ENCODE peak calls at places on chromosome 11, in ten cellular contexts. X is suprapubic skin; G is mucosa of gallbladder; Q is NCI-H1436; V is GM04504; E is HFFc6; L is NCI-H187; P is neural crest cell; A is nephron progenitor cell; I is activated CD4-positive, alpha-beta T cell treated with anti-CD3 and anti-CD28 coated beads, Interleukin-2, amount 50 U/mL, for 1 hour. T is an unnamed sample.

GRCh38 chr11:2511421-2512369 is 66.9 kb downstream of the KCNQ1 start:
- DNase-seq in P (no peak), E (no peak), X (peak), Q (no peak), I (no peak), A (no peak), G (peak), V (no peak), L (no peak), T (no peak)

GRCh38 chr11:10633261-10633660 is 60.3 kb downstream of the IRAG1 start:
- DNase-seq in E (no peak), G (no peak), Q (no peak), P (no peak), L (no peak), I (no peak), X (no peak), V (no peak), A (no peak), T (no peak)

GRCh38 chr11:133947298-133947905 is 9.4 kb downstream of the IGSF9B start:
- DNase-seq in I (peak), X (no peak), G (peak), A (peak), E (peak), P (peak), L (no peak), Q (peak), V (no peak), T (no peak)

GRCh38 chr11:45794169-45794568 is 10.8 kb upstream of the SLC35C1 start:
- DNase-seq in A (no peak), I (no peak), Q (no peak), L (no peak), E (no peak), G (no peak), X (no peak), V (no peak), P (no peak), T (no peak)

GRCh38 chr11:78015878-78016277 is 7.2 kb downstream of the KCTD14 start:
- DNase-seq in P (no peak), G (no peak), Q (no peak), I (no peak), E (no peak), X (no peak), V (no peak), A (no peak), L (no peak), T (no peak)

GRCh38 chr11:113114452-113115027 is 153.3 kb downstream of the NCAM1 start:
- DNase-seq in X (no peak), L (peak), I (no peak), Q (peak), G (peak), P (peak), E (peak), A (peak), V (peak), T (peak)

GRCh38 chr11:113162590-113162961 is 151.8 kb upstream of the TTC12 start:
- DNase-seq in E (no peak), Q (no peak), P (no peak), A (no peak), G (no peak), V (no peak), I (no peak), L (peak), X (no peak), T (no peak)

GRCh38 chr11:64122411-64123101 is 43.4 kb downstream of the MACROD1 start:
- DNase-seq in G (no peak), E (no peak), Q (peak), L (no peak), V (no peak), P (no peak), A (no peak), I (no peak), X (no peak), T (no peak)

GRCh38 chr11:122100222-122101080 is 15.6 kb downstream of the BLID start:
- DNase-seq in I (no peak), X (peak), E (peak), P (peak), A (peak), Q (no peak), G (peak), L (peak), V (peak), T (no peak)

GRCh38 chr11:65870706-65871681 is 1.6 kb downstream of the EFEMP2 start:
- DNase-seq in P (no peak), I (no peak), V (no peak), X (no peak), G (no peak), L (peak), Q (no peak), E (no peak), A (peak), T (no peak)

GRCh38 chr11:116931206-116931953 is 94.0 kb upstream of the APOA1 start:
- DNase-seq in E (no peak), P (no peak), X (peak), V (no peak), I (peak), Q (no peak), A (no peak), G (no peak), L (no peak), T (no peak)

GRCh38 chr11:43447124-43447523 is 88.4 kb downstream of the TTC17 start:
- DNase-seq in X (no peak), L (no peak), V (no peak), P (no peak), I (no peak), A (no peak), Q (no peak), E (no peak), G (no peak), T (no peak)

GRCh38 chr11:3088806-3089205 is 31.6 kb upstream of the CARS1 start:
- DNase-seq in E (no peak), L (no peak), V (no peak), X (no peak), Q (no peak), A (no peak), P (no peak), I (no peak), G (no peak), T (no peak)

GRCh38 chr11:31375866-31376265 is 6.2 kb downstream of the DNAJC24 start:
- DNase-seq in V (no peak), L (no peak), I (no peak), E (no peak), Q (no peak), G (no peak), P (no peak), X (no peak), A (no peak), T (no peak)

GRCh38 chr11:3121931-3122774 is 43.0 kb downstream of the OSBPL5 start:
- DNase-seq in X (peak), A (no peak), Q (no peak), L (no peak), G (no peak), V (no peak), E (no peak), P (no peak), I (no peak), T (no peak)

GRCh38 chr11:44223261-44223660 is 86.7 kb downstream of the ALX4 start:
- DNase-seq in X (no peak), L (no peak), I (no peak), Q (no peak), E (peak), V (peak), G (no peak), A (no peak), P (no peak), T (peak)

GRCh38 chr11:45960387-45961110 is 38.1 kb downstream of the LARGE2 start:
- DNase-seq in L (no peak), X (no peak), I (no peak), P (no peak), E (no peak), Q (no peak), V (no peak), A (no peak), G (no peak), T (peak)

GRCh38 chr11:65545853-65546216 is 12.3 kb downstream of the LTBP3 start:
- DNase-seq in P (no peak), G (no peak), I (no peak), Q (no peak), X (no peak), V (no peak), A (no peak), L (no peak), E (no peak), T (no peak)

GRCh38 chr11:65821107-65821506 is 12.7 kb upstream of the SNX32 start:
- DNase-seq in V (no peak), A (no peak), X (no peak), I (no peak), Q (no peak), E (no peak), G (no peak), P (no peak), L (no peak), T (no peak)

GRCh38 chr11:106238704-106239360 is 161.4 kb downstream of the AASDHPPT start:
- DNase-seq in X (no peak), G (no peak), I (no peak), A (no peak), V (no peak), E (no peak), L (no peak), P (no peak), Q (no peak), T (no peak)

GRCh38 chr11:118216621-118217526 is 7.9 kb downstream of the JAML start:
- DNase-seq in G (no peak), P (no peak), Q (no peak), I (peak), X (no peak), A (no peak), V (no peak), E (no peak), L (no peak), T (no peak)

GRCh38 chr11:16759857-16760256 is 21.4 kb downstream of the C11orf58 start:
- DNase-seq in P (no peak), L (no peak), G (no peak), A (no peak), V (no peak), X (no peak), I (no peak), Q (no peak), E (no peak), T (no peak)

GRCh38 chr11:132137981-132138313 is 767.5 kb downstream of the NTM start:
- DNase-seq in L (no peak), I (no peak), P (no peak), G (peak), V (no peak), E (no peak), Q (no peak), X (no peak), A (no peak), T (no peak)

GRCh38 chr11:11740081-11740702 is 101.6 kb upstream of the USP47 start:
- DNase-seq in E (no peak), V (no peak), I (no peak), L (no peak), P (no peak), A (peak), X (no peak), G (no peak), Q (no peak), T (no peak)

GRCh38 chr11:57248780-57249383 is 11.8 kb upstream of the APLNR start:
- DNase-seq in Q (peak), X (peak), G (peak), V (peak), P (peak), I (no peak), E (peak), L (no peak), A (peak), T (no peak)

GRCh38 chr11:8767466-8768142 is 85.0 kb downstream of the RPL27A start:
- DNase-seq in L (no peak), G (no peak), V (no peak), A (no peak), E (peak), P (no peak), X (no peak), Q (no peak), I (no peak), T (peak)

GRCh38 chr11:67584205-67584880 is 731 bp downstream of the GSTP1 start:
- DNase-seq in V (no peak), G (peak), I (peak), Q (no peak), X (peak), A (peak), L (no peak), P (peak), E (peak), T (peak)

GRCh38 chr11:3090096-3090901 is 33.1 kb upstream of the CARS1 start:
- DNase-seq in X (peak), A (no peak), P (no peak), Q (no peak), V (no peak), L (no peak), E (no peak), I (no peak), G (no peak), T (no peak)

GRCh38 chr11:132685174-132685611 is 847.1 kb downstream of the OPCML start:
- DNase-seq in Q (no peak), E (peak), L (no peak), V (peak), I (no peak), G (no peak), P (no peak), X (no peak), A (no peak), T (peak)

GRCh38 chr11:124673333-124674167 is at the start of the genes SIAE and SPA17:
- DNase-seq in V (peak), X (peak), E (peak), Q (peak), I (peak), L (peak), G (peak), A (peak), P (peak), T (peak)

GRCh38 chr11:520428-521178 is 13.6 kb upstream of the RNH1 start:
- DNase-seq in G (no peak), E (no peak), A (no peak), L (no peak), P (no peak), Q (no peak), X (peak), V (no peak), I (no peak), T (no peak)

GRCh38 chr11:88484873-88485621 is 147.5 kb upstream of the CTSC start:
- DNase-seq in X (no peak), A (peak), E (peak), G (peak), Q (no peak), V (no peak), I (peak), P (no peak), L (no peak), T (no peak)

GRCh38 chr11:70146895-70147520 is 56.1 kb upstream of the FADD start:
- DNase-seq in P (no peak), I (no peak), L (no peak), Q (no peak), G (no peak), X (no peak), V (no peak), E (no peak), A (no peak), T (no peak)

GRCh38 chr11:1924646-1925372 is 5.3 kb downstream of the TNNT3 start:
- DNase-seq in L (no peak), P (no peak), I (no peak), A (no peak), V (no peak), X (peak), Q (no peak), E (no peak), G (no peak), T (no peak)